ENCODE peak calls at places on chromosomes 3 and 15, in nine cellular contexts. N, T, H, Z, J, W, F, Y and S are unnamed samples.
A peak's percentile ranks its signal among the peaks of the same experiment; 100 is the strongest.

GRCh38 chr3:27591811-27592210 is 107.6 kb upstream of the SLC4A7 start:
- DNase-seq in N (no peak), T (no peak), H (no peak), Z (peak; percentile 61), J (peak; percentile 32), W (no peak), F (no peak), Y (no peak), S (no peak)

GRCh38 chr15:62638220-62638619 is 404.3 kb upstream of the TPM1 start:
- DNase-seq in N (no peak), T (no peak), H (no peak), Z (no peak), J (no peak), W (no peak), F (no peak), Y (no peak), S (no peak)

GRCh38 chr15:42404461-42405235 is 45.3 kb downstream of the CAPN3 start:
- DNase-seq in N (no peak), T (no peak), H (no peak), Z (no peak), J (no peak), W (peak; percentile 36), F (no peak), Y (no peak), S (no peak)

GRCh38 chr3:150740733-150741496 is 22.1 kb downstream of the SIAH2 start:
- DNase-seq in N (no peak), T (no peak), H (no peak), Z (no peak), J (no peak), W (no peak), F (no peak), Y (no peak), S (no peak)

GRCh38 chr3:12040902-12041301 is 36.7 kb downstream of the SYN2 start:
- DNase-seq in N (no peak), T (no peak), H (no peak), Z (no peak), J (no peak), W (no peak), F (no peak), Y (no peak), S (no peak)

GRCh38 chr3:151197981-151198767 is 4.8 kb downstream of the GPR171 start:
- DNase-seq in N (no peak), T (no peak), H (no peak), Z (peak; percentile 53), J (no peak), W (no peak), F (peak; percentile 74), Y (no peak), S (peak; percentile 66)

GRCh38 chr15:89625716-89626115 is 29.6 kb downstream of the KIF7 start:
- DNase-seq in N (no peak), T (no peak), H (no peak), Z (no peak), J (no peak), W (no peak), F (no peak), Y (no peak), S (no peak)

GRCh38 chr3:151327571-151328198 is 1.7 kb downstream of the P2RY13 start:
- DNase-seq in N (no peak), T (no peak), H (no peak), Z (no peak), J (peak; percentile 11), W (no peak), F (peak; percentile 34), Y (no peak), S (peak; percentile 75)

GRCh38 chr15:60781211-60781713 is 302.3 kb upstream of the ICE2 start:
- DNase-seq in N (no peak), T (no peak), H (no peak), Z (no peak), J (no peak), W (no peak), F (no peak), Y (no peak), S (no peak)

GRCh38 chr3:3578723-3579122 is 220.5 kb upstream of the LRRN1 start:
- DNase-seq in N (no peak), T (no peak), H (no peak), Z (peak; percentile 10), J (no peak), W (no peak), F (no peak), Y (no peak), S (no peak)

GRCh38 chr3:9214599-9214998 is 34.8 kb downstream of the SRGAP3 start:
- DNase-seq in N (no peak), T (no peak), H (no peak), Z (peak; percentile 82), J (no peak), W (no peak), F (peak; percentile 39), Y (no peak), S (peak; percentile 62)

GRCh38 chr15:31474059-31474868 is 147.6 kb downstream of the KLF13 start:
- DNase-seq in N (no peak), T (no peak), H (peak; percentile 15), Z (no peak), J (no peak), W (no peak), F (no peak), Y (no peak), S (no peak)

GRCh38 chr15:50594311-50594710 is 47.8 kb upstream of the USP50 start:
- DNase-seq in N (no peak), T (no peak), H (no peak), Z (no peak), J (no peak), W (no peak), F (no peak), Y (no peak), S (no peak)

GRCh38 chr3:172260381-172260780 is 187.9 kb downstream of the GHSR start:
- DNase-seq in N (no peak), T (no peak), H (no peak), Z (peak; percentile 81), J (no peak), W (no peak), F (peak; percentile 30), Y (no peak), S (peak; percentile 69)

GRCh38 chr3:24299236-24299635 is 195.4 kb downstream of the THRB start:
- DNase-seq in N (no peak), T (no peak), H (no peak), Z (no peak), J (no peak), W (no peak), F (no peak), Y (no peak), S (peak; percentile 73)

DNA sequence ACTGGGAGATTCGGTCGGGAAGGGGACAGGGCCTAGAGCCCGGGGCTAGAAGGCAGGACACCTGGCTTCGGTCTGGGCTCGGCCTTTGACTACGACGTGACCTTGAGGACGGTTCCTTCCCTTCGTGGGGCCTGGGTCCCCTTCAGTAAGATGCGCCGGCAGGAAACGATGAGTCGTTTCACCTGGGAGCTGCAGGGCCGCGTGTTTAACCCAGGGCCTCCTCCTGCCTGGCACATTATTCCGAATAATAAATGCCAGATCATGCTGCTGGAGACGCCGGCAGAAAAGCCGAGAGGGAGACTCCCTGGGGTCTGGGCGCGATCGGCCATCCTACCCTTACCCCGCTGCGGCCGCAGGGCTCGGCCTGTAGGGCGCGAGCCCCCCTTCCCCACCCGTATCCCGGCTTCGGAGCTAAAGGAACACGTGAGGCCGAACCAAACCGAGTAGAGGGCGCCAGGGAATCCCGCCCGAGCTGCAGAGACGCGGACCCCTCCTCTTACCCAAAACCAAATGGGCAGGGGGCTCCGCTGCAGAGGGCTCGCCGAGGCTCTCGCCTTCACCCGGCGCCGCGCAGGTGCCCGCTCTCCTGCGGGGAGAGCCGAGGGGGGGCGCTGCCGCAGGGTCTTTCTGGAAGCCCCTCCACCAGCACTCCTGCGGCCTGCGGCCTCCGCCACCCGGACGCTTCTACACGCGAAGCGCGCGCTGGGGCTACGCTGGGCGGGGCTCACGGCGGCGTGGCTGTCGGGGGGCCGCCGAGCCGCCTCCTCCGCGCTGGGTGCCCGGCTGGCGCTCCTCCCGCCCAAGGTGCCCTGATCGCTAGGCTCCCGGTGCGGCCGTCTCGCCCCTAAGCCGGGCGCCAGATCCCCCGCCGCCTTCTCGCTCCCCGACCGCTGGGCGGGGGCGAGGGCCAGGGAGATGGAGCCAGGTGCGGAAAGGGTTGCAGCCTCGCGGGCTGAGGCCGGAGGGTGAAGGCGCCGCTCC is at the start of gene BDH1:
- DNase-seq in N (peak; percentile 60), T (peak; percentile 79), H (no peak), Z (peak; percentile 2), J (peak; percentile 52), W (peak; percentile 34), F (no peak), Y (peak; percentile 29), S (peak; percentile 44)
- H3K4me1 ChIP-seq in N (peaks cover 10% of the 10 kb centered on the region), T (peaks cover 10% of the 10 kb centered on the region), H (peaks cover 5% of the 10 kb centered on the region), Z (peaks cover 18% of the 10 kb centered on the region), J (peaks cover 14% of the 10 kb centered on the region), W (peaks cover 12% of the 10 kb centered on the region), F (peaks cover 4% of the 10 kb centered on the region), Y (peaks cover 20% of the 10 kb centered on the region), S (peaks cover 13% of the 10 kb centered on the region)

GRCh38 chr15:45121020-45121419 is 6.9 kb downstream of the DUOXA2 start:
- DNase-seq in N (no peak), T (no peak), H (no peak), Z (no peak), J (no peak), W (no peak), F (no peak), Y (no peak), S (no peak)

GRCh38 chr15:45123397-45123796 is 6.3 kb downstream of the DUOXA1 start:
- DNase-seq in N (no peak), T (no peak), H (no peak), Z (no peak), J (no peak), W (no peak), F (no peak), Y (no peak), S (no peak)

GRCh38 chr15:45121706-45122417 is 7.7 kb downstream of the DUOXA2 start:
- DNase-seq in N (no peak), T (no peak), H (peak; percentile 94), Z (peak; percentile 87), J (no peak), W (no peak), F (peak; percentile 89), Y (no peak), S (peak; percentile 61)

GRCh38 chr15:45120081-45120972 is 6.2 kb downstream of the DUOXA2 start:
- DNase-seq in N (no peak), T (no peak), H (peak; percentile 61), Z (no peak), J (no peak), W (no peak), F (no peak), Y (no peak), S (no peak)

GRCh38 chr15:45122719-45123118 is 7.0 kb downstream of the DUOXA1 start:
- DNase-seq in N (no peak), T (no peak), H (peak; percentile 75), Z (no peak), J (no peak), W (no peak), F (no peak), Y (no peak), S (no peak)
- H3K27me3 ChIP-seq in N (peaks cover 18% of the 10 kb centered on the region), T (peaks cover 97% of the 10 kb centered on the region), H (peaks cover under 1% of the 10 kb centered on the region), Z (peaks cover 22% of the 10 kb centered on the region), J (peaks cover 18% of the 10 kb centered on the region), W (peaks cover 38% of the 10 kb centered on the region), F (peaks cover 22% of the 10 kb centered on the region), Y (no peaks in the 10 kb centered on the region), S (peaks cover 28% of the 10 kb centered on the region)

GRCh38 chr15:39144613-39145012 is 436.3 kb upstream of the THBS1 start:
- DNase-seq in N (no peak), T (no peak), H (no peak), Z (no peak), J (no peak), W (no peak), F (no peak), Y (no peak), S (no peak)
- H3K4me1 ChIP-seq in N (no peaks in the 10 kb centered on the region), T (no peaks in the 10 kb centered on the region), H (peaks cover 23% of the 10 kb centered on the region), Z (peaks cover 23% of the 10 kb centered on the region), J (no peaks in the 10 kb centered on the region), W (no peaks in the 10 kb centered on the region), F (peaks cover 18% of the 10 kb centered on the region), Y (peaks cover 20% of the 10 kb centered on the region), S (peaks cover 48% of the 10 kb centered on the region)

GRCh38 chr3:72259755-72260589 is 475.0 kb upstream of the PROK2 start:
- DNase-seq in N (no peak), T (no peak), H (no peak), Z (no peak), J (no peak), W (no peak), F (no peak), Y (no peak), S (no peak)
- H3K27me3 ChIP-seq in N (no peaks in the 10 kb centered on the region), T (no peaks in the 10 kb centered on the region), H (no peaks in the 10 kb centered on the region), Z (peaks cover 44% of the 10 kb centered on the region), J (no peaks in the 10 kb centered on the region), W (peaks cover 6% of the 10 kb centered on the region), F (peaks cover 45% of the 10 kb centered on the region), Y (no peaks in the 10 kb centered on the region), S (no peaks in the 10 kb centered on the region)